ENCODE peak calls at places on chromosome 16, in four cellular contexts. F is neuronal stem cell; G is fibroblast of pulmonary artery; Y is stimulated activated CD4-positive, alpha-beta T cell treated with anti-CD3 and anti-CD28 coated beads, TNF-alpha, amount 100 ng/mL, for 4 hours. I is an unnamed sample.

GRCh38 chr16:24667244-24667764 is 62.1 kb upstream of the TNRC6A start:
- DNase-seq in F (no peak), G (no peak), Y (no peak), I (no peak)

GRCh38 chr16:28915181-28915580 is 9.9 kb downstream of the RABEP2 start:
- DNase-seq in F (no peak), G (peak), Y (no peak), I (no peak)

GRCh38 chr16:23171234-23171948 is 11.2 kb upstream of the SCNN1G start:
- DNase-seq in F (no peak), G (no peak), Y (no peak), I (no peak)

GRCh38 chr16:71242601-71243000 is 12.1 kb upstream of the HYDIN start:
- DNase-seq in F (no peak), G (no peak), Y (no peak), I (no peak)

GRCh38 chr16:88681709-88682451 is 4.4 kb downstream of the SNAI3 start:
- DNase-seq in F (no peak), G (no peak), Y (no peak), I (peak)

GRCh38 chr16:51932317-51932716 is 614.6 kb downstream of the TOX3 start:
- DNase-seq in F (no peak), G (no peak), Y (no peak), I (no peak)

GRCh38 chr16:8849411-8850011 is 19.3 kb downstream of the CARHSP1 start:
- DNase-seq in F (no peak), G (peak), Y (no peak), I (peak)

GRCh38 chr16:1839554-1839953 is 12.5 kb downstream of the FAHD1 start:
- DNase-seq in F (no peak), G (peak), Y (no peak), I (no peak)

GRCh38 chr16:83878838-83879237 is 20.1 kb upstream of the MLYCD start:
- DNase-seq in F (no peak), G (peak), Y (no peak), I (no peak)

GRCh38 chr16:78235168-78235800 is 135.8 kb downstream of the WWOX start:
- DNase-seq in F (peak), G (peak), Y (peak), I (peak)

GRCh38 chr16:75320435-75320834 is 69.0 kb upstream of the BCAR1 start:
- DNase-seq in F (peak), G (no peak), Y (no peak), I (no peak)

GRCh38 chr16:85445779-85446222 is 167.3 kb upstream of the GSE1 start:
- DNase-seq in F (no peak), G (no peak), Y (no peak), I (no peak)

GRCh38 chr16:69848635-69849545 is 86.8 kb downstream of the WWP2 start:
- DNase-seq in F (no peak), G (peak), Y (no peak), I (peak)

GRCh38 chr16:17375388-17376304 is 95.1 kb downstream of the XYLT1 start:
- DNase-seq in F (no peak), G (no peak), Y (no peak), I (no peak)

GRCh38 chr16:79811541-79811940 is 211.0 kb upstream of the MAF start:
- DNase-seq in F (no peak), G (no peak), Y (no peak), I (no peak)

GRCh38 chr16:28977703-28978641 is 3.4 kb downstream of the SPNS1 start:
- DNase-seq in F (no peak), G (no peak), Y (no peak), I (no peak)

GRCh38 chr16:69567031-69567680 is 1.4 kb downstream of the NFAT5 start:
- DNase-seq in F (no peak), G (no peak), Y (no peak), I (no peak)

GRCh38 chr16:27434141-27435051 is 32.4 kb downstream of the IL21R start:
- DNase-seq in F (no peak), G (no peak), Y (no peak), I (peak)

GRCh38 chr16:57667069-57667525 is 1.0 kb upstream of the ADGRG3 start:
- DNase-seq in F (no peak), G (no peak), Y (no peak), I (no peak)

GRCh38 chr16:80167657-80168056 is 373.1 kb upstream of the DYNLRB2 start:
- DNase-seq in F (no peak), G (no peak), Y (no peak), I (no peak)

GRCh38 chr16:21179983-21180365 is 21.5 kb downstream of the LDAF1 start:
- DNase-seq in F (no peak), G (no peak), Y (no peak), I (no peak)

GRCh38 chr16:27355610-27356009 is 41.8 kb downstream of the IL4R start:
- DNase-seq in F (no peak), G (peak), Y (no peak), I (peak)

GRCh38 chr16:51416921-51417320 is 265.9 kb upstream of the SALL1 start:
- DNase-seq in F (no peak), G (peak), Y (no peak), I (no peak)

GRCh38 chr16:48895142-48895541 is 285.2 kb upstream of the N4BP1 start:
- DNase-seq in F (no peak), G (no peak), Y (no peak), I (no peak)

I was measured in upper lobe of right lung.